ENCODE peak calls at places on chromosomes 1 and 21, in six cellular contexts. P is heart right ventricle; U is stomach; I is endothelial cell; N is adrenal gland; O is activated CD8-positive, alpha-beta T cell treated with anti-CD3 and anti-CD28 coated beads for 36 hours. K is an unnamed sample.

GRCh38 chr1:24955161-24955560 is 25.1 kb upstream of the RUNX3 start:
- DNase-seq in P (no peak), U (no peak), I (no peak), N (no peak), O (peak), K (no peak)

GRCh38 chr1:34858901-34859441 is 578 bp downstream of the SMIM12 start:
- DNase-seq in P (no peak), U (no peak), I (peak), N (peak), O (peak), K (no peak)

GRCh38 chr1:206442101-206442500 is 28.2 kb upstream of the IKBKE start:
- DNase-seq in P (no peak), U (no peak), I (no peak), N (no peak), O (peak), K (no peak)

GRCh38 chr1:223048026-223048425 is 95.0 kb downstream of the TLR5 start:
- DNase-seq in P (no peak), U (no peak), I (no peak), N (no peak), O (no peak), K (no peak)

GRCh38 chr1:17629460-17629859 is 90.0 kb downstream of the ARHGEF10L start:
- DNase-seq in P (no peak), U (no peak), I (peak), N (no peak), O (peak), K (no peak)

GRCh38 chr1:64969305-64970066 is 3.1 kb upstream of the JAK1 start:
- DNase-seq in P (no peak), U (no peak), I (no peak), N (no peak), O (no peak), K (no peak)

GRCh38 chr1:230356190-230356589 is 69.9 kb downstream of the PGBD5 start:
- DNase-seq in P (no peak), U (no peak), I (no peak), N (no peak), O (no peak), K (no peak)

GRCh38 chr1:97832490-97832889 is 88.3 kb downstream of the DPYD start:
- DNase-seq in P (peak), U (no peak), I (no peak), N (no peak), O (no peak), K (peak)

GRCh38 chr1:185971688-185972087 is 237.5 kb downstream of the HMCN1 start:
- DNase-seq in P (no peak), U (no peak), I (no peak), N (no peak), O (no peak), K (no peak)

GRCh38 chr21:43922949-43923348 is 57.9 kb downstream of the AGPAT3 start:
- DNase-seq in P (no peak), U (peak), I (no peak), N (no peak), O (no peak), K (no peak)

GRCh38 chr21:45470087-45470515 is 65.1 kb downstream of the COL18A1 start:
- DNase-seq in P (peak), U (no peak), I (no peak), N (no peak), O (no peak), K (no peak)

GRCh38 chr1:99680258-99680657 is 34.3 kb downstream of the PALMD start:
- DNase-seq in P (no peak), U (no peak), I (no peak), N (no peak), O (no peak), K (no peak)

GRCh38 chr1:99682291-99682751 is 36.4 kb downstream of the PALMD start:
- DNase-seq in P (no peak), U (no peak), I (no peak), N (no peak), O (no peak), K (no peak)

GRCh38 chr1:99685516-99686180 is 39.7 kb downstream of the PALMD start:
- DNase-seq in P (peak), U (peak), I (peak), N (peak), O (peak), K (peak)

GRCh38 chr1:99677416-99677815 is 31.5 kb downstream of the PALMD start:
- DNase-seq in P (no peak), U (no peak), I (no peak), N (no peak), O (no peak), K (no peak)

GRCh38 chr1:99681583-99681982 is 35.7 kb downstream of the PALMD start:
- DNase-seq in P (no peak), U (no peak), I (no peak), N (no peak), O (no peak), K (no peak)
- TF ChIP-seq CTCF in P (peak), U (no peak), I (no peak), N (no peak), O (no peak), K (no peak)

DNA sequence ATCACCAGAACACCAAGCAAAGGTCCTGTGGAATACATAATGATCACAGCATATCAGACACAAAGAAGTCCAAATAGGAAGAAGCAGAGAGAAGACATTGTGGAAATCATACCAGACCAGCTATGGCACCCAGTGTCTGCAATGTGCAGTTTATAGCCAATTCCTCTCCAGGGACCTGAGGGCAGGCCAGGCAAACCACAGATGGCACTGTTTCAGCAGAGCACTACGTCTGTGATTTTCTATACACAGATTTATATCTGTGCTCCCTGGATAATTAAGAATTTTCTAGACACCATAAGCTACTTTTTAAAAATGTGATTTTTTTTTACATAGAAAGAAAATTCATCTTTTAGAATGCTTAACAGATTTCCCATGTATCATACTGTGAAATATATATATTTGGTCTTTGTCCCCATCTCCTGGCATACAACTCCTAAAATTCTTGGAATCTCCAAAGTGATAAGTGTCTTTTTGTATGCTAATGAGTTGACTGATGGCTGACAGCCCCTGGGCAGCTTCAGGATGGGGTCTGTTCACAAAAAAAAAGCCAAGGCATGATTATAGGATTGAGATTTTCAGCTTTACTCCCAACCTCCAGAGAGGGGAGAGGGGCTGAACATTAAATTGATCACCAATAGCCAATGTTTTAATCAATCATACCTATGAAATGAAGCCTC is 498.1 kb downstream of the SIPA1L2 start:
- DNase-seq in P (no peak), U (no peak), I (no peak), N (no peak), O (no peak), K (no peak)
- TF ChIP-seq CTCF in P (no peak), U (no peak), I (no peak), N (no peak), O (no peak), K (no peak)

GRCh38 chr1:56284933-56285332 is 294.4 kb downstream of the PLPP3 start:
- DNase-seq in P (no peak), U (no peak), I (no peak), N (no peak), O (no peak), K (peak)
- TF ChIP-seq CTCF in P (no peak), U (no peak), I (no peak), N (no peak), O (no peak), K (no peak)

DNA sequence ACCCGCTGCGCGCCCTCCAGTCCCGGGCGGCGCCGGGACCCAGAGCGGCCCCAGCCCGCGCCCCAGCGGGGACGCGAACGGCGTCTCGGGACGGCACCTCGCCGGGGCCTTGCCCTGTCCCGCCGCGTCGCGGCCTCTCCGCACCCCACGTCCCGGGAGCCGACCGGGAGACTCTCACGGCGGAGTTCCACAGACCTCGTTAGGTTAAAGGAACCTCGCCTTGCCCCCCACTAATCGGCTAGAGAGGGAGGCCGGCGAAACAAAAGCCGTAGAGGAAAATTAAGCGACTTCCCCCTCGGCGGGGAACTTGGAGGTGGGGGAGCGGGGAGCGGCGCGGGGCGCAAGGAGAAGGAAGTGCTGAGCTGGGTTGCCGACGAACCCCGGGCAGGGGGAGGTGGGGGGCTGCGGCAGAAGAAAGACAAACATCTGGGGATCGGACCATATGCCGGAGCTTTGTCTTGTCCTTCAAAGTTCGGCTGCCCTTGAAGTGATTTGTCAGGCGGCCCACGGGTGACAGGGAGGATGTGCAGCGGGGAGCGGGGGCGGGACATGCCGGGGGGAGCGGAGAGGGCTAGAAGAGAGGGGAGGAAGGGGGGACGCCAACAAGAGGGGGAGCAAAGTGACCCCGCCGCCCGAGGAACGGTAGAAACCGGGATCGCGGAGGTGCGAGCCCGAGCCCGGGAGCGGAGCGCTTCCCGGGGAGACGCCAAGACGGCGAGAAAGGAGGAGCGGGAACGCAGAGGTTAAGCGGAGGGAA is 120.0 kb upstream of the RRP15 start:
- DNase-seq in P (peak), U (no peak), I (peak), N (no peak), O (peak), K (no peak)
- TF ChIP-seq CTCF in P (no peak), U (no peak), I (no peak), N (no peak), O (no peak), K (no peak)

DNA sequence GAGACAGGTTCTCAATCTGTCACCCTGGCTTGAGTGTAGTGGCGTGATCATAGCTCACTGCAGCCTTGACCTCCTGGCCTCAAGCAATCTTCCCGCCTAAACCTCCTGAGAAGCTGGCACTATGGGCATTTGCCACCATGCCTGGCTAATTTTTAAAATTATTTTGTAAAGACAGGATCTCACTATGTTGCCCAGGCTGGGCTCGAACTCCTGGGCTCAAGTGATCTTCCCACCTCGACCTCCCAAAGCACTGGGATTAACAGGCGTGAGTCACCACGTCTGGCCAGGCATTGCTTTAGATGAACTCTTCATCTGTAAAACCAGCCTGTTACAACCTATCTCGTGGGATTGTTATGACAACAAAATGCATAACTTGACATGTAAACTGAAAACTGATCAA is 2.4 kb downstream of the COA6 start:
- DNase-seq in P (no peak), U (no peak), I (no peak), N (no peak), O (no peak), K (no peak)
- TF ChIP-seq CTCF in P (no peak), U (no peak), I (no peak), N (no peak), O (no peak), K (no peak)

GRCh38 chr1:92736395-92736794 is 48.5 kb downstream of the EVI5 start:
- DNase-seq in P (no peak), U (no peak), I (no peak), N (no peak), O (no peak), K (no peak)
- TF ChIP-seq CTCF in P (peak), U (no peak), I (no peak), N (no peak), O (no peak), K (peak)

DNA sequence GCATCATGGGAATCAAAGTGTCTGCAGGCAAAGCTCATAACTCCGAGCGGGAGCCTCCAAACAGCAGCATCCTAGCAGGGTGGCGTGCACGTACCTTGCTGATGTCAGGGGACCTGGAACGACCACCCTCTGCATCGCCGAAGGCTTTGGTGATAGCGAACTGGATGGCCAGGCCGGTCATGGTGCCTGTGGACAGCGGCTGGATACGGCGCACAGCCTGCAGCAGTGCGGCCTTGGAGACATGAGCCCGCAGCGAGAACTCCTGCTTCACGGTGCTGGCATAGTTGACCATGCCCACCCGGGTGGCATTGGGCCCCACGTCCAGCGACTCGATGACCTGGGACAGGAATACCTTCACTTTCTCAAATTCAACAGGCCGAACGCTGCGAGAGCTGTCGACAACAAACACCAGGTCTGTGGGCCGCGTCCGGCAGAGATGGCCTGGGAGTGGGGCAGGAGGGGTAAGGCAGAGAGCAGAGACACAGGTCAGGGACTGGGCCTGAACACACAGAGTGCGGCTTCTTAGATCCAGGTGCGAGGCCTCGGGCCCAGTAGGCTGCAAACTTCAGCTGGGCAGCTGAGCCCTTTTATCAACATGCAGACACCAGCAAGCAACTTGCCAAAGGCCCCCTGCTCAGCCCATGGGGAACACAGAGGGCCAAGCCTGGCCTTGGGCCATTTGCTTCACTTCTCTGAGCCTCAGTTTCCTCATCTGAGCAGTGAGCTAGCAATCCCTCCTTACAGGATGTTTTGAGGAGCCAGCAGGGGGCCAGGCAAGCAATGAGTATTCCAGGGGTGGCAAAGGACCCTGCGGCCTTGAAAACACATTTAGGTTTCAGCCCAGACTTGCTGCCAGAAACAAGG is 1.8 kb downstream of the MATN1 start:
- DNase-seq in P (no peak), U (no peak), I (no peak), N (no peak), O (no peak), K (no peak)
- TF ChIP-seq CTCF in P (no peak), U (no peak), I (no peak), N (no peak), O (no peak), K (no peak)

DNA sequence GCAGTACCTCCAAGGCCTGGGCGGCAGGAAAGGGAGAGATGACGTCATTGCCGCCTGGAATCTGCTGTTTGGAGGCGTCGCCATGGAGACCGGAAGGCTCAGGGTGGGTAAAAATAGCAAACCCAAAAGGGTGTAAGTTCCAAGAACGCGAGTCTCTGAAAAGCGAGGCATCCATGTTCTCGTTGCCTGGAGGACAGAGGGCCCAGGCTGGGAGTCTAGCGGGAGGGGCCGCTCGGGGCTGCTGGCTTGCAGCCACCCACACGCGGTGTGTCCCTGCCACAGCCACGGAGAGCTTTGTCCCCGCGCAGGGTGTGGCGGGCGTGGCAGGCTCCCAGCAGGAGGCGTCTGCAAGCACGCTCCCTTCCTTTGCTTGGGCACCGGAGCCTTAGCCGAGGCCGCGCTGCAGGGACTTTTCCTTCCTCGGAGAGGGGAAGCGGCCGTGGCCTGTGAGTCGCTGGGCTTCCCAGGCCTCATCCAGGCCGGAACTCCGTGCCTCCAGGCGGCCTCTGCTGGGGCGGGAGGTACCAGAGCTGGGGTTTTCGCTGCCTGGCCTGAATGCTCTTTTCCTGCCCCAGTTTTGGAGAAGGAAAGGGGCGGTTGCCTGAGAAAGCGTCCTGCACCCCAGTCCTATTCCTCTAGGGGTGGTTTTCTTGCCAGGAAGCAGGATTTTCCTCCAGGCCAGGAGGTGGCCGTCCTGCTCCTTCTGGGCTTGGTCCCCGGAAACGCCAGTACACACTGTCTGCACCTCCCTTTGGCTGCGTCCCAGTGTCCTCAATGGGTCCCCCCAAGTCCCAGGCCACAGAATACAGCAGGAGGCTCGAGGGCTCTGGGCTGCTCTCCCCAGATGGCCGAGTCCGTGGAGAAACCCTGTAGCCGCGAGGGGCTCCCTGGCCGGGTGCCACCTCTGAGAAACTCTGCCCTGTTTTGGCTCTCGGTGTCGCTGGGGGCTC is 15.3 kb upstream of the SKI start:
- DNase-seq in P (peak), U (peak), I (peak), N (peak), O (peak), K (peak)
- TF ChIP-seq CTCF in P (peak), U (peak), I (no peak), N (no peak), O (peak), K (peak)

K was measured in AG09319.